ENCODE peak calls at places on chromosome 7, in eight cellular contexts. U is breast epithelium, V is H1, M is esophagus muscularis mucosa, C is transverse colon, L is sigmoid colon, O is stomach, G is endothelial cell of umbilical vein. F is an unnamed sample. For H3K36me3, the result is how much of the 10 kb centered on the place peaks cover.

GRCh38 chr7:121752706-121753105 is 120.3 kb upstream of the PTPRZ1 start:
- DNase-seq in U (no peak), V (no peak), M (no peak), C (no peak), L (no peak), O (no peak), G (no peak), F (no peak)

GRCh38 chr7:134705716-134706115 is 59.1 kb downstream of the BPGM start:
- DNase-seq in U (no peak), V (no peak), M (no peak), C (no peak), L (no peak), O (no peak), G (no peak), F (no peak)

GRCh38 chr7:6465862-6466261 is 18.1 kb upstream of the DAGLB start:
- DNase-seq in U (no peak), V (no peak), M (no peak), C (no peak), L (no peak), O (no peak), G (no peak), F (no peak)

GRCh38 chr7:30510124-30511074 is 5.8 kb upstream of the GGCT start:
- DNase-seq in U (no peak), V (no peak), M (no peak), C (peak), L (no peak), O (peak), G (peak), F (no peak)

GRCh38 chr7:35726654-35727053 is 31.7 kb upstream of the HERPUD2 start:
- DNase-seq in U (no peak), V (no peak), M (no peak), C (no peak), L (no peak), O (no peak), G (no peak), F (no peak)

GRCh38 chr7:158649279-158649678 is 55.3 kb downstream of the NCAPG2 start:
- DNase-seq in U (no peak), V (no peak), M (no peak), C (no peak), L (no peak), O (no peak), G (peak), F (no peak)

GRCh38 chr7:82697897-82698296 is 254.3 kb upstream of the CACNA2D1 start:
- DNase-seq in U (no peak), V (no peak), M (no peak), C (no peak), L (no peak), O (no peak), G (peak), F (no peak)

GRCh38 chr7:13897825-13898224 is 91.6 kb downstream of the ETV1 start:
- DNase-seq in U (no peak), V (no peak), M (no peak), C (no peak), L (no peak), O (no peak), G (no peak), F (no peak)

GRCh38 chr7:12569673-12570072 is 847 bp upstream of the SCIN start:
- DNase-seq in U (no peak), V (no peak), M (no peak), C (no peak), L (no peak), O (no peak), G (no peak), F (no peak)

GRCh38 chr7:72466797-72467196 is 54.7 kb upstream of the CALN1 start:
- DNase-seq in U (no peak), V (no peak), M (no peak), C (no peak), L (no peak), O (no peak), G (no peak), F (no peak)

GRCh38 chr7:158527495-158527894 is 60.1 kb downstream of the PTPRN2 start:
- DNase-seq in U (no peak), V (no peak), M (no peak), C (no peak), L (no peak), O (no peak), G (no peak), F (no peak)

GRCh38 chr7:131188367-131189339 is 139.0 kb upstream of the MKLN1 start:
- DNase-seq in U (no peak), V (no peak), M (no peak), C (no peak), L (peak), O (no peak), G (peak), F (no peak)

GRCh38 chr7:81499262-81500116 is 270.4 kb downstream of the HGF start:
- DNase-seq in U (no peak), V (no peak), M (no peak), C (no peak), L (no peak), O (no peak), G (peak), F (no peak)

GRCh38 chr7:39921505-39922250 is 28.4 kb upstream of the CDK13 start:
- DNase-seq in U (no peak), V (peak), M (no peak), C (no peak), L (no peak), O (no peak), G (no peak), F (no peak)

DNA sequence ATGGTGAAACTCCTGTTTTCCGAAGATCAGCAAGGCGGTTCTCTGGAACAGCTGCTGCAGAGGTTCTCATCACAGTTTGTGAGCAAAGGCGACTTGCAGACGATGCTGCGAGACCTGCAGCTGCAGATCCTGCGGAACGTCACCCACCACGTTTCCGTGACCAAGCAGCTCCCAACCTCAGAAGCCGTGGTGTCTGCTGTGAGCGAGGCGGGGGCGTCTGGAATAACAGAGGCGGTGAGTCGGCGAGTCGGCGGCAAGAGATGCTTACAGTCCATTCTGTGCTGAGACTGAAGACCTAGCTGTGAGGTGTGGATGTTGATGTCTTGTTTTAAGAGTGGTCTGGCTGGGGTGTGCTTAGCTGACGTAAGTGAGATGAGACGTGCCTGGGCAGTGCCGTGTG is 16.2 kb upstream of the GET4 start:
- DNase-seq in U (no peak), V (no peak), M (no peak), C (no peak), L (no peak), O (no peak), G (no peak), F (no peak)
- H3K36me3 ChIP-seq in U (under half), V (half or more), M (half or more), C (under half), L (half or more), O (half or more), G (under half), F (half or more)

DNA sequence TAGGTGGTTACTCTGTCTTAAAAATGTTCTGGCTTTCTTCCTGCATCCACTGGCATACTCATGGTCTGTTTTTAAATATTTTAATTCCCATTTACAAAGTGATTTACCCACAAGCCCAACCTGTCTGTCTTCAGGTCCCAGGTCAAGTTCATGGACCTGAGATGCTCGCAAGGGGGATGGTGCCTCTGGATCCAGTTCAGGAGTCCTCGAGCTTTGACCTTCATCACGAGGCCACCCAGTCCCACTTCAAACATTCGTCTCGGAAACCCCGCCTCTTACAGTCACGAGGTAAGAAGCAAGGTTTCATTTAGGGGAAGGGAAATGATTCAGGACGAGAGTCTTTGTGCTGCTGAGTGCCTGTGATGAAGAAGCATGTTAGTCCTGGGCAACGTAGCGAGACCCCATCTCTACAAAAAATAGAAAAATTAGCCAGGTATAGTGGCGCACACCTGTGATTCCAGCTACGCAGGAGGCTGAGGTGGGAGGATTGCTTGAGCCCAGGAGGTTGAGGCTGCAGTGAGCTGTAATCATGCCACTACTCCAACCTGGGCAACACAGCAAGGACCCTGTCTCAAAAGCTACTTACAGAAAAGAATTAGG is 8.7 kb downstream of the ZKSCAN1 start:
- DNase-seq in U (no peak), V (no peak), M (no peak), C (no peak), L (no peak), O (no peak), G (no peak), F (no peak)
- TF ChIP-seq POLR2A in U (no peak), V (no peak), M (no peak), C (no peak), L (no peak), O (no peak), G (no peak), F (no peak)

DNA sequence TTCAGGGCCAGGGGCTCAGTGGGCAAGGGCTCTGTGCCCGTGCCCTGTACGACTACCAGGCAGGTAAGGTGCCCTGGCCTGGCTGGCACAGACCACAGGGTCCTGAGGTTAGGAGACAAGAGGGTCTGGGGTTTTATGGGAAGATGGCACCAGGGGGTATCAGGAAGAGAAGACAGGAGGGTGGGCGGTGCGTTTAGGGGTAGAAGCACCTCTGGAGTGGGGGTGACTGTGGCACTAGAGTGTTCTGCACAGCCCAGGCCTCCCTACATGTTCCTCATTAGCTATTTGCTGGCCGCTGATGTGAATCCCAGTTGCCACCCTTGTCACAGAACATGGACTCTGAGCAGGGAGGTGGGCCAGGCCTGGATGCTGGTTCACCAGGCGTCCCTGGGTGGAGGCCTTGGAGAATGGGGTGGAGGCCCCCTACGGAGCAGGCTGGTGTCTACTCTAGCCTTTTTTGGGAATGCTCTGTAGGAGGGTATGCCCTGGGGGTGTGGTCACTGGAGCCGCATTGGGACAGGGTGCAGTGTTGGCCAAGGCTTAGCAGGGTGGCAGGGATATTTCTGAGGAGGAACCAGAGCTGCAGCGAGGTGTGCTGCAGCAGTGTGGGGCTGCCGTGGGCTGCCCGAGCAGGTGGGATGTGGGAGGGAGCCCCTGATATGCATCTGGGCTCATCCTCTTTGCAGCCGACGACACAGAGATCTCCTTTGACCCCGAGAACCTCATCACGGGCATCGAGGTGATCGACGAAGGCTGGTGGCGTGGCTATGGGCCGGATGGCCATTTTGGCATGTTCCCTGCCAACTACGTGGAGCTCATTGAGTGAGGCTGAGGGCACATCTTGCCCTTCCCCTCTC is 5.0 kb downstream of the PGAM2 start:
- DNase-seq in U (no peak), V (no peak), M (no peak), C (peak), L (peak), O (no peak), G (no peak), F (no peak)
- TF ChIP-seq POLR2AphosphoS5 in U (no peak), V (no peak), M (no peak), C (no peak), L (no peak), O (no peak), G (no peak), F (no peak)

GRCh38 chr7:102203218-102203617 is 83.5 kb upstream of the SH2B2 start:
- DNase-seq in U (no peak), V (no peak), M (no peak), C (no peak), L (no peak), O (no peak), G (no peak), F (no peak)

GRCh38 chr7:102198557-102198956 is 88.1 kb upstream of the SH2B2 start:
- DNase-seq in U (no peak), V (no peak), M (no peak), C (no peak), L (no peak), O (no peak), G (no peak), F (no peak)

GRCh38 chr7:102204212-102204611 is 82.5 kb upstream of the SH2B2 start:
- DNase-seq in U (no peak), V (no peak), M (no peak), C (no peak), L (no peak), O (no peak), G (no peak), F (no peak)

GRCh38 chr7:102202556-102202955 is 84.1 kb upstream of the SH2B2 start:
- DNase-seq in U (no peak), V (no peak), M (no peak), C (no peak), L (no peak), O (no peak), G (no peak), F (no peak)

DNA sequence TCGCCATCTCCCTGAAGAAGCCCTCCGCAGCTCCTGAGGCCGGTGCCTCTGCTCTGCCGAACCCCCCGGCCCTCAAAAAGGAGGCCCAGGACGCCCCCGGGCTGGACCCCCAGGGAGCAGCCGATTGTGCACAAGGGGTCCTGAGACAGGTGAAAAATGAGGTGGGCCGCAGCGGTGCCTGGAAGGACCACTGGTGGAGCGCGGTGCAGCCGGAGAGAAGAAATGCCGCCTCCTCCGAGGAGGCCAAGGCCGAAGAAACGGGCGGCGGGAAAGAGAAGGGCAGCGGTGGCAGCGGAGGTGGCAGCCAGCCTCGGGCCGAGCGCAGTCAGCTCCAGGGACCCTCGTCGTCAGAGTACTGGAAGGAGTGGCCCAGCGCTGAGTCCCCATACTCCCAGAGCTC is 85.1 kb upstream of the SH2B2 start:
- DNase-seq in U (no peak), V (no peak), M (no peak), C (no peak), L (no peak), O (no peak), G (no peak), F (no peak)
- H3K36me3 ChIP-seq in U (under half), V (half or more), M (half or more), C (under half), L (under half), O (half or more), G (under half), F (under half)

GRCh38 chr7:101244385-101245146 is at the start of gene FIS1:
- DNase-seq in U (peak), V (peak), M (peak), C (peak), L (peak), O (peak), G (peak), F (no peak)
- TF ChIP-seq POLR2A in U (peak), V (no peak), M (peak), C (peak), L (peak), O (no peak), G (peak), F (peak)

GRCh38 chr7:116215550-116215949 is 5.2 kb downstream of the TES start:
- DNase-seq in U (no peak), V (no peak), M (no peak), C (no peak), L (no peak), O (no peak), G (no peak), F (no peak)

GRCh38 chr7:116219288-116219687 is 8.9 kb downstream of the TES start:
- DNase-seq in U (no peak), V (no peak), M (no peak), C (no peak), L (no peak), O (no peak), G (no peak), F (no peak)

GRCh38 chr7:116218747-116219146 is 8.4 kb downstream of the TES start:
- DNase-seq in U (no peak), V (no peak), M (no peak), C (no peak), L (no peak), O (no peak), G (no peak), F (no peak)

GRCh38 chr7:116216956-116217570 is 6.7 kb downstream of the TES start:
- DNase-seq in U (no peak), V (no peak), M (no peak), C (no peak), L (no peak), O (no peak), G (peak), F (no peak)

GRCh38 chr7:116218051-116218645 is 7.8 kb downstream of the TES start:
- DNase-seq in U (no peak), V (no peak), M (no peak), C (no peak), L (no peak), O (peak), G (peak), F (no peak)
- TF ChIP-seq POLR2AphosphoS5 in U (no peak), V (no peak), M (no peak), C (peak), L (no peak), O (peak), G (peak), F (peak)

DNA sequence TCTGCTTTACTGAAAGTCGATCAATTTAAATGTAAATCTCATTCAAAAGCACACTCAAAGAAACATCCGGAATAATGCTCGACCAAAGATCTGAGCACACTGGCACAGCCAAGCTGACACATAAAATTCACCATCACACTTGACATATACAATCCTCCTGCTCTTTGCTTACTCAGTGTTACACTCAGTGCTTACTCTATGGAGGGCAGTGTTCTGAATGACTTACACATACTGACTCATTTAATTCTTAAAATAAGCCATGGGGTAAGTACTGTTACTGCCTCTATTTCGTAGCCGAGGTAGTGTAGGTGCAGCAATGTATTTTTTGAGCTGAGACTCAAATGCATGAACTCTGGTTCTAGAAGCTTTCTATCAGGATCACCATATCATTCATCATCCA is 421.5 kb upstream of the LRRN3 start:
- DNase-seq in U (no peak), V (no peak), M (no peak), C (no peak), L (no peak), O (no peak), G (no peak), F (no peak)
- H3K36me3 ChIP-seq in U (under half), V (under half), M (under half), C (under half), L (under half), O (under half), G (under half), F (under half)

GRCh38 chr7:2776353-2776752 is 67.8 kb downstream of the GNA12 start:
- DNase-seq in U (no peak), V (no peak), M (no peak), C (no peak), L (no peak), O (no peak), G (no peak), F (no peak)
- TF ChIP-seq POLR2A in U (no peak), V (no peak), M (no peak), C (no peak), L (no peak), O (no peak), G (no peak), F (no peak)

GRCh38 chr7:106778656-106779250 is 86.3 kb upstream of the PIK3CG start:
- DNase-seq in U (no peak), V (no peak), M (no peak), C (no peak), L (no peak), O (no peak), G (no peak), F (no peak)
- TF ChIP-seq POLR2AphosphoS5 in U (no peak), V (no peak), M (no peak), C (no peak), L (no peak), O (no peak), G (no peak), F (no peak)